ENCODE peak calls at places on chromosomes 1 and 21, in eight cellular contexts. H is fibroblast of mammary gland, T is testis, B is tibial artery, P is uterus, Y is mucosa of descending colon, I is fibroblast of lung, V is brain microvascular endothelial cell. D is an unnamed sample.

GRCh38 chr1:46194641-46195179 is 3.5 kb downstream of the POMGNT1 start:
- DNase-seq in H (no peak), T (peak), B (no peak), P (no peak), Y (no peak), I (no peak), V (no peak), D (no peak)

GRCh38 chr1:246404078-246404477 is 103.0 kb downstream of the SMYD3 start:
- DNase-seq in H (peak), T (no peak), B (no peak), P (no peak), Y (no peak), I (no peak), V (no peak), D (no peak)

GRCh38 chr1:228368801-228369607 is 37.6 kb downstream of the TRIM11 start:
- DNase-seq in H (no peak), T (peak), B (peak), P (no peak), Y (no peak), I (peak), V (no peak), D (no peak)

GRCh38 chr1:107061886-107062285 is 5.4 kb downstream of the PRMT6 start:
- DNase-seq in H (no peak), T (no peak), B (no peak), P (no peak), Y (no peak), I (no peak), V (no peak), D (no peak)

GRCh38 chr1:47676311-47677054 is 238.6 kb downstream of the FOXD2 start:
- DNase-seq in H (no peak), T (no peak), B (no peak), P (no peak), Y (no peak), I (no peak), V (no peak), D (no peak)

GRCh38 chr1:156860639-156861423 is at the start of gene NTRK1:
- DNase-seq in H (no peak), T (peak), B (no peak), P (peak), Y (peak), I (peak), V (no peak), D (peak)

GRCh38 chr1:70290248-70290647 is 64.3 kb downstream of the ANKRD13C start:
- DNase-seq in H (peak), T (no peak), B (no peak), P (no peak), Y (no peak), I (peak), V (peak), D (no peak)

GRCh38 chr1:184456189-184456588 is 69.4 kb downstream of the C1orf21 start:
- DNase-seq in H (no peak), T (no peak), B (no peak), P (no peak), Y (no peak), I (no peak), V (no peak), D (peak)

GRCh38 chr1:89863165-89863835 is 42.5 kb downstream of the LRRC8D start:
- DNase-seq in H (no peak), T (no peak), B (no peak), P (no peak), Y (no peak), I (no peak), V (no peak), D (no peak)

GRCh38 chr21:28799926-28800325 is 192.8 kb downstream of the LTN1 start:
- DNase-seq in H (no peak), T (no peak), B (no peak), P (no peak), Y (no peak), I (peak), V (no peak), D (no peak)

GRCh38 chr1:95221306-95221705 is 12.7 kb upstream of the RWDD3 start:
- DNase-seq in H (no peak), T (no peak), B (no peak), P (no peak), Y (no peak), I (peak), V (no peak), D (no peak)

GRCh38 chr1:193356249-193356648 is 169.8 kb upstream of the B3GALT2 start:
- DNase-seq in H (no peak), T (no peak), B (no peak), P (no peak), Y (no peak), I (no peak), V (no peak), D (no peak)

GRCh38 chr1:183881387-183882084 is 76.6 kb downstream of the RGL1 start:
- DNase-seq in H (peak), T (peak), B (no peak), P (peak), Y (no peak), I (peak), V (peak), D (no peak)

GRCh38 chr1:44636711-44637589 is 37.3 kb downstream of the TMEM53 start:
- DNase-seq in H (peak), T (no peak), B (no peak), P (no peak), Y (no peak), I (peak), V (no peak), D (no peak)

GRCh38 chr1:231799363-231799986 is 172.9 kb downstream of the DISC1 start:
- DNase-seq in H (peak), T (no peak), B (no peak), P (no peak), Y (no peak), I (peak), V (no peak), D (no peak)

GRCh38 chr1:203172184-203173115 is 3.2 kb downstream of the MYBPH start:
- DNase-seq in H (peak), T (peak), B (peak), P (no peak), Y (peak), I (peak), V (peak), D (no peak)

GRCh38 chr1:101122452-101123166 is 97.0 kb upstream of the DPH5 start:
- DNase-seq in H (no peak), T (no peak), B (no peak), P (no peak), Y (no peak), I (no peak), V (no peak), D (peak)

GRCh38 chr1:36975642-36976041 is 58.7 kb downstream of the GRIK3 start:
- DNase-seq in H (no peak), T (no peak), B (no peak), P (no peak), Y (no peak), I (no peak), V (no peak), D (no peak)

GRCh38 chr1:200890818-200891773 is 3.6 kb upstream of the INAVA start:
- DNase-seq in H (peak), T (no peak), B (no peak), P (no peak), Y (peak), I (peak), V (peak), D (peak)

GRCh38 chr21:36749935-36750578 is 51.1 kb downstream of the SIM2 start:
- DNase-seq in H (peak), T (no peak), B (no peak), P (no peak), Y (peak), I (peak), V (peak), D (no peak)

GRCh38 chr1:81111818-81112217 is 688.9 kb upstream of the ADGRL2 start:
- DNase-seq in H (peak), T (no peak), B (no peak), P (no peak), Y (no peak), I (peak), V (peak), D (no peak)

GRCh38 chr1:112852934-112853333 is 103.1 kb downstream of the SLC16A1 start:
- DNase-seq in H (no peak), T (no peak), B (no peak), P (no peak), Y (no peak), I (no peak), V (no peak), D (no peak)

GRCh38 chr21:43764576-43765495 is 11.3 kb downstream of the CSTB start:
- DNase-seq in H (peak), T (no peak), B (no peak), P (no peak), Y (no peak), I (peak), V (no peak), D (no peak)

GRCh38 chr1:21022279-21023040 is 154.2 kb downstream of the EIF4G3 start:
- DNase-seq in H (peak), T (peak), B (peak), P (peak), Y (peak), I (peak), V (peak), D (peak)

DNA sequence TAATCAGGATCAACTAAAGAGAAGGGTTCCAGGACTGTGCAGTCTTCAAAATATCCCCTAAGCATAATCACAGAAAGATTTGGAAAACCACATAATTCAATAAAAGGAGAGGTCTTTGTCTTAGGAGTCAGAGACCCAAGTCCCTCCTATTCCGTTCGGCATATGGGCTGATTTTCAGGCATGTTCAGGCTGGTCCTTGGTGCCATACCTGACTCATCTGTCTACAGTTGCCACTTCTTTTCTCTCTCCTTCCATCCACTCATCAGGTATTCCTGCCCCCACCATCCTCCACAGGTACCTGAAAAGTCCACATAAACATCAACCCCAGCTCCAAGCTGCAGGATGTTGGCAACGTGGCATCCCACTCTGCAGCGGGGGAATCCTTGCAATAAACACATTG is 29.7 kb upstream of the RPL11 start:
- DNase-seq in H (no peak), T (no peak), B (no peak), P (no peak), Y (no peak), I (no peak), V (no peak), D (no peak)
- TF ChIP-seq CTCF in H (no peak), T (no peak), B (no peak), P (no peak), Y (no peak), I (no peak), V (no peak), D (no peak)

GRCh38 chr21:45278156-45278911 is 9.4 kb downstream of the POFUT2 start:
- DNase-seq in H (no peak), T (no peak), B (peak), P (no peak), Y (no peak), I (no peak), V (no peak), D (no peak)

GRCh38 chr21:45279446-45280177 is 8.1 kb downstream of the POFUT2 start:
- DNase-seq in H (no peak), T (no peak), B (peak), P (peak), Y (no peak), I (no peak), V (no peak), D (no peak)

GRCh38 chr21:45280969-45281368 is 6.7 kb downstream of the POFUT2 start:
- DNase-seq in H (no peak), T (no peak), B (no peak), P (no peak), Y (no peak), I (no peak), V (no peak), D (no peak)

GRCh38 chr21:45281411-45282282 is 6.0 kb downstream of the POFUT2 start:
- DNase-seq in H (no peak), T (peak), B (peak), P (no peak), Y (no peak), I (no peak), V (no peak), D (no peak)

DNA sequence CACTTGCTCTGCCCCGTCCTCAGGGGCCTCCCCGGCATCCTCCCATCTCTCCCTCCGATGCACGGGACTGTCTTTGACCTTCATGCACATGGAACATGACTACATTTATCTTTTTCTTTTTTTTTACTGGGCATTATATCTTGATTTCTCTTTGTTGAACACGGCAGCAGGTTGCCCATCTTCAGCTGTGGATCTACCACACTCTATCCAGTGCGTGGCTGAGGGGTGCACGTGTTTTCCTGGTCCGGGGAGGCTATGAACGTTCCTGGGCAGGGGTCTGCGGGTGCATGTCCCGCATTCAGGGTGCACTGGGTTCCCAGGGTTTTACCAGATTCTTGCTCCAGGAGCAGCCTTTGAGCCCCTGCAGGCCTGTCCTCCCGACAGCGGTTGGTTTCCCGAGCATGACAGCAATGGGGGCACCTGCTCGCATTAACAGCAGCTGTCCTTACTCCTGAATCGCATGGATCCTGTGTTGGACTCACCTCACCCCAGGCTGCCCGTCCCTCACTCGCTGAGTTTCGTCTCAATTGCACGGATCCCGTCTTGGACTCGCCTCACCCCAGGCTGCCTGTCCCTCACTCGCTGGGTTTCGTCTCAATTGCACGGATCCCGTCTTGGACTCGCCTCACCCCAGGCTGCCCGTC is 7.4 kb downstream of the POFUT2 start:
- DNase-seq in H (no peak), T (no peak), B (peak), P (no peak), Y (no peak), I (no peak), V (no peak), D (no peak)
- TF ChIP-seq CTCF in H (no peak), T (no peak), B (no peak), P (no peak), Y (no peak), I (no peak), V (no peak), D (no peak)

GRCh38 chr21:39456665-39457064 is 4.9 kb downstream of the SH3BGR start:
- DNase-seq in H (no peak), T (no peak), B (no peak), P (no peak), Y (no peak), I (no peak), V (no peak), D (no peak)
- TF ChIP-seq CTCF in H (peak), T (peak), B (peak), P (no peak), Y (no peak), I (peak), V (peak), D (no peak)

DNA sequence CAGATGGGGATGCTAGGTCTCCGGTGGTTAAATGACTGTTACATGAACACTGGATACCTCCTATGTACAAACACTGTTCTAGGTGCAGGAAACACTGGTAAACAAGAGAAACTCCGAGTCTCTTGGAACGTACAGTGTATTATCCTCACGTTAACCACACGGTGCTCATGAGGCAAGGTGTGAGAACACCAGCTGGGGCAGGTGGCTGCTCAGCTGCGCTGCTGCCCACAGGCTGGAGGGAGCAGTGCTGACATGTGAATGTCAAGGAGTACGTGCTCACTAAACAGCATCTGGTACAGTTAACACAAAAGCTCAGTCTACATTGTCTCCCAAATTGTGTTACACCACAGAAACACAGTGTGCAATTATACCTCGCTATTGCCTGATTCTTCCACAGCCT is 138.5 kb downstream of the GLIS1 start:
- DNase-seq in H (no peak), T (no peak), B (peak), P (no peak), Y (no peak), I (no peak), V (no peak), D (no peak)
- TF ChIP-seq CTCF in H (no peak), T (no peak), B (no peak), P (no peak), Y (no peak), I (no peak), V (no peak), D (no peak)

GRCh38 chr1:42173961-42174715 is 9.6 kb upstream of the GUCA2A start:
- DNase-seq in H (peak), T (no peak), B (no peak), P (no peak), Y (no peak), I (peak), V (no peak), D (no peak)

GRCh38 chr1:42172394-42173133 is 8.0 kb upstream of the GUCA2A start:
- DNase-seq in H (no peak), T (peak), B (no peak), P (no peak), Y (peak), I (peak), V (no peak), D (no peak)

GRCh38 chr1:42173155-42173933 is 8.8 kb upstream of the GUCA2A start:
- DNase-seq in H (peak), T (peak), B (no peak), P (peak), Y (peak), I (peak), V (peak), D (no peak)

GRCh38 chr1:42170779-42171621 is 6.5 kb upstream of the GUCA2A start:
- DNase-seq in H (no peak), T (no peak), B (no peak), P (no peak), Y (no peak), I (no peak), V (no peak), D (no peak)

DNA sequence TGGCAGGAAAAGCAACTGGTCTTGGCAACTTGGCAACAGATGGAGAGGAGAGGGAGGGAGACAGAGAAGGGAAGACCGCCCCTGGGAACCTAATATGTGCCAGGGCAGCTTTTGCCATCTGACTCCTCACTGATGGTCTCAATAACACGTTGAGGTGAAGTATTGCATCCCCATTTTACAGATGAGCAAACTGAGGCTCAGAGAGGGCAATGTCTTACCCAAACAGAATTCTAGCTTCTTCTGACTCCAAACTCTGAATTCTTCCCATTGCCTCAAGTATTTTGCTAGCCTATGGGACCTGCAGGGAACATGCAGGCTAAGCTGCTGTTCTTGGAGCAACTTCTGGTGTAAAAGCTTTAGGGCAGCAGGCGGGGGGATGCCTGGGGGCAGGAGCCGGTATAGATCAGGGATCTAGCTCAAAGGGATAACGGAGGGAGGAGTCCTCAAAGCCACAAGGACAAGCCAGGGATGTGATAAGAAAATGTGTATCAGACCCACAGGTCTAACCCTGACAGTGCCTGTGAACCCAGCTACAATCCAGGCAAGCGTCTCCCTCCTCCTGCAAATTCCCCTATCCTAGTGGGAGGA is 7.2 kb upstream of the GUCA2A start:
- DNase-seq in H (no peak), T (no peak), B (no peak), P (no peak), Y (peak), I (no peak), V (no peak), D (no peak)
- TF ChIP-seq CTCF in H (no peak), T (no peak), B (no peak), P (no peak), Y (no peak), I (no peak), V (no peak), D (no peak)

GRCh38 chr1:55713516-55713915 is 498.4 kb upstream of the USP24 start:
- DNase-seq in H (no peak), T (peak), B (no peak), P (peak), Y (no peak), I (no peak), V (no peak), D (no peak)

GRCh38 chr1:55707196-55707595 is 492.0 kb upstream of the USP24 start:
- DNase-seq in H (no peak), T (no peak), B (no peak), P (no peak), Y (no peak), I (no peak), V (no peak), D (no peak)

GRCh38 chr1:55706397-55706796 is 491.2 kb upstream of the USP24 start:
- DNase-seq in H (no peak), T (no peak), B (no peak), P (no peak), Y (no peak), I (no peak), V (no peak), D (no peak)

GRCh38 chr1:55712148-55712547 is 497.0 kb upstream of the USP24 start:
- DNase-seq in H (no peak), T (no peak), B (no peak), P (peak), Y (no peak), I (peak), V (no peak), D (no peak)

GRCh38 chr1:55708781-55709180 is 493.6 kb upstream of the USP24 start:
- DNase-seq in H (no peak), T (peak), B (no peak), P (no peak), Y (no peak), I (no peak), V (peak), D (no peak)
- TF ChIP-seq CTCF in H (no peak), T (no peak), B (no peak), P (no peak), Y (no peak), I (no peak), V (no peak), D (no peak)

GRCh38 chr1:53065391-53065790 is 3.4 kb downstream of the PODN start:
- DNase-seq in H (no peak), T (no peak), B (no peak), P (peak), Y (no peak), I (no peak), V (no peak), D (no peak)
- TF ChIP-seq CTCF in H (no peak), T (no peak), B (no peak), P (no peak), Y (no peak), I (no peak), V (no peak), D (no peak)